ENCODE peak calls at places on chromosomes 16 and 17, in seven cellular contexts. N, H, D, P, M, B and Z are unnamed samples.

GRCh38 chr17:78284146-78284545 is 52.7 kb downstream of the TMEM235 start:
- DNase-seq in D (no peak), B (no peak), M (no peak), H (no peak), P (no peak), N (no peak), Z (no peak)

GRCh38 chr17:55705847-55706246 is 16.8 kb downstream of the TMEM100 start:
- DNase-seq in H (no peak), P (no peak), N (no peak), B (no peak), D (no peak), M (no peak), Z (no peak)

GRCh38 chr17:1997146-1997586 is 28.0 kb downstream of the RTN4RL1 start:
- DNase-seq in N (no peak), H (no peak), B (no peak), M (no peak), P (no peak), D (no peak), Z (no peak)

GRCh38 chr17:75530837-75531723 is 5.6 kb downstream of the LLGL2 start:
- DNase-seq in D (no peak), N (no peak), H (peak), M (no peak), P (no peak), B (no peak), Z (no peak)

GRCh38 chr16:9489823-9490467 is 398.5 kb downstream of the HAPSTR1 start:
- DNase-seq in B (no peak), M (no peak), P (no peak), H (no peak), D (peak), N (no peak), Z (no peak)

GRCh38 chr17:14214271-14214670 is 22.4 kb downstream of the CDRT15 start:
- DNase-seq in D (no peak), P (no peak), N (no peak), B (no peak), H (no peak), M (no peak), Z (no peak)

GRCh38 chr17:19768046-19768782 is 20.1 kb upstream of the ALDH3A1 start:
- DNase-seq in H (no peak), B (no peak), P (no peak), N (no peak), M (no peak), D (no peak), Z (no peak)

GRCh38 chr16:87321336-87322107 is 4.3 kb upstream of the C16orf95 start:
- DNase-seq in P (no peak), M (no peak), B (no peak), D (no peak), H (no peak), N (no peak), Z (no peak)

GRCh38 chr17:17191961-17192381 is 14.2 kb downstream of the PLD6 start:
- DNase-seq in M (no peak), D (no peak), H (no peak), N (no peak), B (no peak), P (no peak), Z (no peak)

GRCh38 chr17:30236807-30237206 is 1.3 kb upstream of the SLC6A4 start:
- DNase-seq in N (peak), D (peak), H (peak), P (no peak), B (no peak), M (peak), Z (no peak)

GRCh38 chr17:3655766-3656165 is 12.6 kb downstream of the TAX1BP3 start:
- DNase-seq in P (no peak), D (no peak), N (no peak), M (no peak), H (no peak), B (no peak), Z (no peak)

GRCh38 chr17:68514809-68515208 is 2.6 kb downstream of the PRKAR1A start:
- DNase-seq in N (no peak), P (no peak), M (no peak), B (no peak), D (no peak), H (no peak), Z (no peak)

GRCh38 chr16:14428043-14428442 is 202.0 kb downstream of the PARN start:
- DNase-seq in M (no peak), H (peak), B (no peak), D (no peak), P (no peak), N (no peak), Z (no peak)

GRCh38 chr17:65518256-65518655 is 43.2 kb downstream of the AXIN2 start:
- DNase-seq in M (no peak), B (no peak), H (no peak), N (no peak), P (no peak), D (no peak), Z (no peak)

GRCh38 chr16:10518479-10519041 is 61.8 kb downstream of the EMP2 start:
- DNase-seq in M (no peak), B (no peak), H (no peak), P (no peak), N (no peak), D (no peak), Z (no peak)

GRCh38 chr16:81254919-81255526 is 16.5 kb downstream of the BCO1 start:
- DNase-seq in D (no peak), N (no peak), B (no peak), M (no peak), H (no peak), P (no peak), Z (no peak)

GRCh38 chr17:28469376-28469775 is 4.1 kb upstream of the SLC13A2 start:
- DNase-seq in M (no peak), B (no peak), D (no peak), N (no peak), H (no peak), P (no peak), Z (no peak)

GRCh38 chr17:42288985-42289862 is 926 bp downstream of the STAT5A start:
- DNase-seq in P (peak), M (peak), D (no peak), B (no peak), H (no peak), N (no peak), Z (no peak)

GRCh38 chr17:50177983-50178834 is 12.4 kb downstream of the SGCA start:
- DNase-seq in D (peak), B (no peak), P (no peak), N (peak), H (peak), M (peak), Z (peak)

GRCh38 chr17:65035704-65036103 is 20.8 kb downstream of the GNA13 start:
- DNase-seq in N (no peak), B (no peak), H (no peak), P (no peak), D (no peak), M (no peak), Z (no peak)

GRCh38 chr17:79888811-79889634 is 49.8 kb upstream of the CBX4 start:
- DNase-seq in M (no peak), N (no peak), H (no peak), D (no peak), P (no peak), B (no peak), Z (no peak)

GRCh38 chr17:35460354-35460851 is 11.8 kb upstream of the SLFN13 start:
- DNase-seq in N (peak), M (peak), P (no peak), B (peak), H (peak), D (peak), Z (peak)

GRCh38 chr17:73952498-73953205 is 250.8 kb upstream of the RPL38 start:
- DNase-seq in H (no peak), D (peak), M (no peak), P (no peak), B (peak), N (peak), Z (peak)

GRCh38 chr17:48542956-48543853 is 1.7 kb downstream of the HOXB2 start:
- DNase-seq in P (no peak), N (peak), H (no peak), B (no peak), M (peak), D (peak), Z (peak)

GRCh38 chr16:12805091-12805490 is 1.4 kb upstream of the CPPED1 start:
- DNase-seq in H (no peak), D (no peak), B (no peak), P (no peak), N (no peak), M (no peak), Z (no peak)

GRCh38 chr17:39235555-39236221 is 9.9 kb upstream of the STAC2 start:
- DNase-seq in N (no peak), M (no peak), D (no peak), B (no peak), P (peak), H (no peak), Z (peak)